ENCODE peak calls at places on chromosomes 13 and 19, in four cellular contexts. F is fibroblast of pulmonary artery, N is lung, G is A549. W is an unnamed sample.
A peak's percentile ranks its signal among the peaks of the same experiment; 100 is the strongest.

GRCh38 chr13:111209613-111210012 is 94.5 kb downstream of the ARHGEF7 start:
- DNase-seq in F (no peak), N (no peak), G (no peak), W (no peak)

GRCh38 chr13:48037346-48038173 is at the start of gene NUDT15:
- DNase-seq in F (peak; percentile 98), N (peak; percentile 94), G (peak; percentile 88), W (peak; percentile 89)

GRCh38 chr13:98571955-98572662 is 4.8 kb downstream of the STK24 start:
- DNase-seq in F (no peak), N (no peak), G (no peak), W (no peak)

GRCh38 chr13:79271616-79272015 is 134.4 kb downstream of the RBM26 start:
- DNase-seq in F (no peak), N (no peak), G (no peak), W (no peak)

GRCh38 chr13:66266761-66267160 is 963.4 kb downstream of the PCDH9 start:
- DNase-seq in F (no peak), N (no peak), G (no peak), W (no peak)

GRCh38 chr13:99542788-99543406 is 41.6 kb downstream of the TM9SF2 start:
- DNase-seq in F (no peak), N (no peak), G (no peak), W (no peak)

GRCh38 chr19:51161266-51161665 is 19.2 kb downstream of the SIGLEC7 start:
- DNase-seq in F (no peak), N (no peak), G (no peak), W (no peak)

GRCh38 chr19:49592486-49593232 is 1.7 kb downstream of the PRR12 start:
- DNase-seq in F (no peak), N (no peak), G (peak; percentile 76), W (no peak)

GRCh38 chr19:33819875-33820781 is 23.5 kb downstream of the KCTD15 start:
- DNase-seq in F (peak; percentile 88), N (peak; percentile 87), G (peak; percentile 93), W (peak; percentile 71)

GRCh38 chr13:97367427-97367826 is 66.5 kb upstream of the RAP2A start:
- DNase-seq in F (peak; percentile 56), N (no peak), G (no peak), W (peak; percentile 50)

GRCh38 chr13:83752141-83752540 is 130.1 kb downstream of the SLITRK1 start:
- DNase-seq in F (peak; percentile 67), N (no peak), G (no peak), W (no peak)

GRCh38 chr19:41392775-41393174 is 4.4 kb downstream of the EXOSC5 start:
- DNase-seq in F (no peak), N (no peak), G (no peak), W (no peak)

GRCh38 chr13:73058741-73059459 is at the start of gene KLF5:
- DNase-seq in F (peak; percentile 94), N (peak; percentile 98), G (peak; percentile 67), W (peak; percentile 96)
- TF ChIP-seq CTCF in F (no peak), N (no peak), G (no peak), W (no peak)

GRCh38 chr13:102191951-102192461 is 209.8 kb downstream of the FGF14 start:
- DNase-seq in F (peak; percentile 10), N (no peak), G (no peak), W (no peak)

GRCh38 chr13:102195566-102196462 is 206.0 kb downstream of the FGF14 start:
- DNase-seq in F (peak; percentile 4), N (no peak), G (no peak), W (no peak)

GRCh38 chr13:102198418-102199322 is 203.2 kb downstream of the FGF14 start:
- DNase-seq in F (peak; percentile 7), N (no peak), G (no peak), W (no peak)

DNA sequence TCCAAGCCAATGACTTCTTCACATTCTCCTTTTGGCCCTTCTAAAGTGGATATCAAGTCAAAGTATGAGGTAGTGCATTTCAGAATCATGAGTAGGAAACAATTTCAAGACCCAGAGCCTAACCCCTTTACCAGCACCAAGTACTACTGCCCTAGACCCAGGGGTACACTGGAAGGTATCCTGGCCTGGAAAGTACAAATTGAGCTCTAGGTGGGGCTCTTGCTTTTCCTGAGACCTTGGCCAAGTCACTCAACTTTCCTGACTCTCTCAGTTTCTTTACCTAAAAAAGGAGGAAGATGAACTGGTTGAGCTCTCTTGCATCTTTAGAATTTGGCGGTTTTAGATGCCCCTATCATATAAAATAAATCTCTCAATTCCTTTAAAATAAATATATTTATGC is 204.7 kb downstream of the FGF14 start:
- DNase-seq in F (no peak), N (no peak), G (no peak), W (no peak)
- TF ChIP-seq CTCF in F (no peak), N (no peak), G (no peak), W (no peak)

GRCh38 chr13:113489171-113489548 is 1.4 kb downstream of the DCUN1D2 start:
- DNase-seq in F (no peak), N (no peak), G (no peak), W (no peak)
- TF ChIP-seq CTCF in F (no peak), N (no peak), G (no peak), W (no peak)

GRCh38 chr19:1790054-1790762 is 21.9 kb downstream of the ATP8B3 start:
- DNase-seq in F (no peak), N (no peak), G (no peak), W (no peak)

GRCh38 chr19:1786668-1787067 is 25.4 kb downstream of the ATP8B3 start:
- DNase-seq in F (no peak), N (no peak), G (no peak), W (no peak)

GRCh38 chr19:1791879-1792278 is 20.2 kb downstream of the ATP8B3 start:
- DNase-seq in F (no peak), N (no peak), G (no peak), W (no peak)

GRCh38 chr19:1787116-1787515 is 25.0 kb downstream of the ATP8B3 start:
- DNase-seq in F (no peak), N (no peak), G (no peak), W (no peak)

GRCh38 chr19:1789282-1790020 is 22.6 kb downstream of the ATP8B3 start:
- DNase-seq in F (no peak), N (no peak), G (no peak), W (no peak)
- TF ChIP-seq CTCF in F (no peak), N (no peak), G (no peak), W (no peak)

GRCh38 chr13:52749446-52749845 is 9.8 kb upstream of the CNMD start:
- DNase-seq in F (no peak), N (no peak), G (no peak), W (no peak)
- TF ChIP-seq CTCF in F (no peak), N (no peak), G (no peak), W (no peak)

DNA sequence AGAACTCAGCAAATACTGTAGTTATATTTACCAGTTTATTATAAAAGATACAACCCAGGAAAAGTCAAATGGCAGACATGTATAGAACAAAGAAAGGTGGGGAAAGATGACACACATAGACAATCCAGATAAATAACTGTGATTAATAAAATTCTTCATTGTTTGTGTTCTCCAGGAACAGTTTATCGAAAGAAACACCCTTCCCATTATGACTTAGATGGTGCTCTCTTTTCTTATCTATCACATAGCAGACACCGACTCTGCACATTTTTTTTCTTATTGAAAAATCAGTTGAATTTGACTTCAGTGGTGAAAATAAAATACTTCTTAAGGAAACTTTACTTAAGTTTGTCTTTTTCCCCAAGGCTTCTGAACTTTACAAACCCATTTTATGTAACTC is 6.2 kb downstream of the ZNF708 start:
- DNase-seq in F (no peak), N (no peak), G (no peak), W (no peak)
- TF ChIP-seq CTCF in F (no peak), N (no peak), G (no peak), W (no peak)